ENCODE peak calls at places on chromosome 2, in seven cellular contexts. Q, G, W, E, V, D and T are unnamed samples.

GRCh38 chr2:26086155-26086634 is 52.3 kb downstream of the RAB10 start:
- DNase-seq in G (no peak), W (no peak), D (peak; percentile 79), Q (no peak), V (no peak), E (no peak), T (no peak)

GRCh38 chr2:240427729-240428128 is 7.7 kb upstream of the GPC1 start:
- DNase-seq in V (no peak), W (no peak), G (no peak), E (peak; percentile 5), D (no peak), Q (no peak), T (no peak)

GRCh38 chr2:68594674-68595492 is 48.5 kb upstream of the PROKR1 start:
- DNase-seq in W (peak; percentile 30), Q (no peak), E (no peak), V (no peak), D (peak; percentile 25), G (peak; percentile 37), T (peak; percentile 45)

GRCh38 chr2:170122883-170123547 is 54.9 kb upstream of the MYO3B start:
- DNase-seq in D (peak; percentile 91), Q (no peak), E (no peak), W (no peak), V (no peak), G (no peak), T (no peak)

GRCh38 chr2:67215214-67215613 is 181.9 kb upstream of the ETAA1 start:
- DNase-seq in W (peak; percentile 64), D (peak; percentile 46), V (no peak), Q (peak; percentile 59), G (peak; percentile 81), E (peak; percentile 55), T (peak; percentile 77)

GRCh38 chr2:223997938-223998337 is 40.7 kb downstream of the MRPL44 start:
- DNase-seq in D (no peak), G (no peak), W (no peak), V (no peak), Q (no peak), E (no peak), T (no peak)

GRCh38 chr2:190959911-190960788 is 53.8 kb downstream of the STAT1 start:
- DNase-seq in G (no peak), D (no peak), E (no peak), V (no peak), W (no peak), Q (no peak), T (no peak)

GRCh38 chr2:54773838-54774237 is 50.4 kb downstream of the EML6 start:
- DNase-seq in D (no peak), G (no peak), E (no peak), W (no peak), Q (no peak), V (no peak), T (no peak)

GRCh38 chr2:32632089-32632488 is 4.2 kb downstream of the TTC27 start:
- DNase-seq in D (peak; percentile 59), G (no peak), W (no peak), V (no peak), E (no peak), Q (no peak), T (no peak)

GRCh38 chr2:22497789-22498188 is 887.2 kb upstream of the KLHL29 start:
- DNase-seq in E (no peak), G (no peak), V (no peak), W (no peak), D (no peak), Q (no peak), T (no peak)

GRCh38 chr2:24489942-24490673 is 946 bp upstream of the NCOA1 start:
- DNase-seq in D (peak; percentile 30), V (no peak), G (peak; percentile 12), W (peak; percentile 26), E (no peak), Q (no peak), T (no peak)

GRCh38 chr2:101474752-101475384 is at the start of gene RFX8:
- DNase-seq in G (no peak), D (peak; percentile 76), V (peak; percentile 68), Q (no peak), E (no peak), W (no peak), T (no peak)

GRCh38 chr2:168245074-168245825 is 2.1 kb downstream of the STK39 start:
- DNase-seq in G (no peak), V (no peak), E (no peak), W (no peak), D (no peak), Q (no peak), T (no peak)

GRCh38 chr2:26243643-26244478 is 571 bp downstream of the HADHA start:
- DNase-seq in G (no peak), D (peak; percentile 62), W (no peak), Q (no peak), V (no peak), E (no peak), T (no peak)

GRCh38 chr2:231348173-231348572 is 47.3 kb upstream of the B3GNT7 start:
- DNase-seq in V (no peak), E (no peak), Q (no peak), D (peak; percentile 61), G (no peak), W (no peak), T (no peak)

GRCh38 chr2:172102858-172103359 is at the start of gene DLX2:
- DNase-seq in G (peak; percentile 92), E (peak; percentile 81), D (peak; percentile 84), Q (no peak), V (no peak), W (peak; percentile 82), T (peak; percentile 94)

GRCh38 chr2:241638940-241639339 is 1.4 kb downstream of the ATG4B start:
- DNase-seq in W (no peak), Q (no peak), V (no peak), D (no peak), G (no peak), E (no peak), T (no peak)

GRCh38 chr2:143955416-143956075 is 564.4 kb downstream of the ZEB2 start:
- DNase-seq in Q (no peak), W (no peak), E (no peak), V (no peak), D (peak; percentile 29), G (no peak), T (no peak)

GRCh38 chr2:84077504-84077903 is 381.6 kb downstream of the SUCLG1 start:
- DNase-seq in G (peak; percentile 17), V (no peak), E (no peak), D (peak; percentile 39), Q (no peak), W (peak; percentile 41), T (peak; percentile 22)

GRCh38 chr2:68749345-68749744 is 14.7 kb downstream of the ARHGAP25 start:
- DNase-seq in Q (no peak), E (no peak), W (no peak), D (no peak), G (no peak), V (no peak), T (no peak)

GRCh38 chr2:238378230-238379095 is 48.3 kb upstream of the ASB1 start:
- DNase-seq in E (no peak), V (no peak), W (no peak), Q (no peak), D (no peak), G (no peak), T (no peak)

GRCh38 chr2:175203621-175204496 is 22.3 kb upstream of the ATP5MC3 start:
- DNase-seq in E (peak; percentile 38), D (peak; percentile 29), V (no peak), Q (no peak), G (peak; percentile 65), W (peak; percentile 71), T (peak; percentile 70)

GRCh38 chr2:149098722-149099121 is 60.2 kb downstream of the LYPD6B start:
- DNase-seq in G (no peak), W (no peak), V (no peak), E (no peak), D (no peak), Q (no peak), T (no peak)

GRCh38 chr2:112541315-112542122 is 746 bp upstream of the POLR1B start:
- DNase-seq in G (peak; percentile 71), V (peak; percentile 80), E (peak; percentile 41), Q (no peak), W (peak; percentile 69), D (no peak), T (peak; percentile 78)

GRCh38 chr2:19261061-19261460 is 97.4 kb downstream of the OSR1 start:
- DNase-seq in D (no peak), G (no peak), V (no peak), Q (no peak), W (no peak), E (no peak), T (no peak)

GRCh38 chr2:191845248-191845715 is 1.6 kb downstream of the CAVIN2 start:
- DNase-seq in G (peak; percentile 10), Q (no peak), D (peak; percentile 22), E (no peak), W (no peak), V (no peak), T (peak; percentile 20)

GRCh38 chr2:105763076-105763475 is 18.4 kb downstream of the NCK2 start:
- DNase-seq in W (no peak), D (no peak), V (no peak), E (no peak), G (no peak), Q (no peak), T (no peak)
- TF ChIP-seq CTCF in W (no peak), D (no peak), V (no peak), E (no peak), G (no peak), Q (no peak), T (no peak)

DNA sequence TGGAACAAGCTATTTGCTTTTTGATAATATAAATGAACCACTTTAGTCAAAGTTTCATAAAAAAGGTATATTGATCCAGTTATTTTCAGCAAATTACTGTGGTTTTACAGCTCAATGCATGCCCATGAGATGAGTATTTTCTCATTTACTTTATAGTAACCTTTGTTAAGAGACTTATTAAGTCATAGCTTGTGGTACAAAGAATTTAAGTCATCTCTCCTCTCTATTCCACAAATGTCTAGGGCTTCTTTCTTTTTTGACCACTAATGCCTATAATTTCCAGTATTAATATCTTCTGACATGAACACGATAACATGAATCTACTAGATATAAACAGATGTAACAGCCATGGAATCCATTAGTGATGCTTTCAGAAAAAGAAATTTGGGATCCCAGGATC is 42.7 kb upstream of the KDM3A start:
- DNase-seq in V (no peak), W (no peak), G (no peak), D (no peak), E (no peak), Q (no peak), T (no peak)
- TF ChIP-seq CTCF in V (no peak), W (no peak), G (no peak), D (no peak), E (no peak), Q (no peak), T (no peak)

GRCh38 chr2:65129613-65130439 is at the start of gene RAB1A:
- DNase-seq in V (peak; percentile 100), D (peak; percentile 99), W (peak; percentile 100), Q (peak; percentile 100), E (peak; percentile 100), G (peak; percentile 98), T (peak; percentile 99)
- TF ChIP-seq CTCF in V (peak; percentile 11), D (no peak), W (no peak), Q (peak; percentile 73), E (peak; percentile 30), G (no peak), T (peak; percentile 53)

DNA sequence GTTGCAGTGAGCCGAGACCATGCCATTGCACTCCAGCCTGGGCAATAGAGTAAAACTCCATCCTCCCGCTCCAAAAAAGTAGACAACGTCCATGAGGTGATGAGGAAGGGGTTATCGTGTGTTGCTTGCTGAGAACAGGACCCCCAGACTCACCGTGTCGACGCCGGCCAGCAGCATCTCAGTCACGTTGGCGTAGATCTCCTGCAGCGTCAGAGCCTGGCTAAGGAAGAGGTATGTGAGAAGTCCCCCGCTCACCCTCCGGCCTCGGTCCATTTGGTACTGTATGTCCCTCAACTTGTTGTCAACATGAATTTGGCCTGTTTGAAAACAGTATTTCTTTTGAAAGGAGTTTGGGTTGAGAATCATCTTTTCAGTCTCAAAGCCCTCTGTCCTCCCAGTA is 20.9 kb downstream of the CYP27C1 start:
- DNase-seq in W (no peak), E (no peak), D (no peak), G (no peak), V (no peak), Q (no peak), T (no peak)
- TF ChIP-seq CTCF in W (no peak), E (no peak), D (no peak), G (no peak), V (no peak), Q (no peak), T (no peak)